ENCODE peak calls at places on chromosomes 4 and X, in seven cellular contexts. E, S, D, H, K, R and M are unnamed samples.

GRCh38 chr4:74624351-74625151 is 169.8 kb downstream of the BTC start:
- DNase-seq in E (peak), H (no peak), K (no peak), S (no peak), D (no peak), R (no peak), M (no peak)

GRCh38 chrX:7054219-7055206 is 93.0 kb upstream of the STS start:
- DNase-seq in S (no peak), E (no peak), K (no peak), R (no peak), H (no peak), D (no peak), M (no peak)

GRCh38 chr4:101156619-101157310 is 190.6 kb downstream of the PPP3CA start:
- DNase-seq in H (no peak), K (no peak), E (no peak), D (no peak), S (no peak), R (no peak), M (no peak)

GRCh38 chrX:154529206-154529612 is 13.2 kb upstream of the FAM3A start:
- DNase-seq in E (peak), H (no peak), D (no peak), K (no peak), R (no peak), S (no peak), M (no peak)

GRCh38 chr4:119025440-119025839 is 110.2 kb upstream of the MYOZ2 start:
- DNase-seq in H (no peak), R (no peak), E (no peak), K (no peak), D (no peak), S (no peak), M (no peak)

GRCh38 chr4:126698224-126698623 is 934.5 kb upstream of the INTU start:
- DNase-seq in E (no peak), K (no peak), H (no peak), S (no peak), R (no peak), D (no peak), M (no peak)

GRCh38 chr4:158186815-158187214 is 14.0 kb upstream of the GASK1B start:
- DNase-seq in E (no peak), S (no peak), R (no peak), D (no peak), H (no peak), K (no peak), M (no peak)

GRCh38 chrX:70479970-70480659 is 35.5 kb downstream of the DLG3 start:
- DNase-seq in D (no peak), R (no peak), E (no peak), H (no peak), S (no peak), K (no peak), M (no peak)

GRCh38 chr4:73776363-73776762 is 36.0 kb downstream of the CXCL8 start:
- DNase-seq in E (peak), H (no peak), D (no peak), K (no peak), R (peak), S (no peak), M (no peak)

GRCh38 chr4:82692101-82692780 is 106.4 kb downstream of the SCD5 start:
- DNase-seq in E (no peak), D (no peak), R (no peak), K (peak), H (no peak), S (no peak), M (no peak)

GRCh38 chrX:97882306-97882705 is 998.6 kb downstream of the RPA4 start:
- DNase-seq in H (no peak), R (no peak), S (no peak), E (no peak), K (no peak), D (no peak), M (no peak)

GRCh38 chr4:55216871-55217635 is 91.7 kb upstream of the KDR start:
- DNase-seq in K (no peak), R (no peak), D (no peak), H (no peak), E (no peak), S (no peak), M (no peak)

GRCh38 chr4:78644744-78645330 is 93.3 kb downstream of the ANXA3 start:
- DNase-seq in R (peak), D (peak), H (no peak), S (no peak), K (no peak), E (peak), M (no peak)

GRCh38 chrX:115957862-115958490 is 212.6 kb upstream of the AGTR2 start:
- DNase-seq in D (peak), R (no peak), H (no peak), S (no peak), E (peak), K (no peak), M (no peak)

GRCh38 chrX:70973221-70973620 is 42.3 kb upstream of the SLC7A3 start:
- DNase-seq in D (no peak), S (no peak), R (no peak), E (no peak), H (no peak), K (no peak), M (no peak)

GRCh38 chr4:3115637-3116300 is 41.3 kb downstream of the HTT start:
- DNase-seq in E (no peak), K (no peak), D (no peak), H (no peak), R (no peak), S (no peak), M (no peak)

GRCh38 chr4:73730292-73730691 is 10.1 kb upstream of the CXCL8 start:
- DNase-seq in E (no peak), D (no peak), H (no peak), S (no peak), K (no peak), R (no peak), M (no peak)

GRCh38 chrX:153845842-153846241 is 15.5 kb upstream of the PDZD4 start:
- DNase-seq in H (no peak), R (no peak), K (no peak), D (no peak), E (no peak), S (no peak), M (no peak)

DNA sequence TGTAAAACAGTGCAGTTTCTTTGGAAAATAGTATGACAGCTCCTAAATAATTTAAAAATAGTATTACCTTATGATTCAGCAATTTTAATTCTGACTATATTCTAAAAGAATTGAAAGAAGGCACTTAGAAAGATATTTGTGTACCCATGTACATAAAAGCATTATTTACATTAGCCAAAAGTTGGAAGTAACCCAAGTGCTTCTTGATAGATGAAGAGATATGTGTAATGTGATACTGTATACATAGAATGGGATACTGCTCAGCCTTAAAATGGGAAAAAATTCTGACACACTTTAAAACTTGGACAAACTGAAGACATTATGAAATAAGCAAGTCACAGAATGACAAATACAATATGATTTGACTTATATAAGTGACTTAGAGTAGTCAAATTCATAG is 112.2 kb downstream of the IDS start:
- DNase-seq in H (no peak), E (peak), D (no peak), R (no peak), K (no peak), S (no peak), M (no peak)
- TF ChIP-seq TAF1 in H (no peak), E (no peak), D (no peak), R (no peak), K (no peak), S (no peak), M (no peak)

DNA sequence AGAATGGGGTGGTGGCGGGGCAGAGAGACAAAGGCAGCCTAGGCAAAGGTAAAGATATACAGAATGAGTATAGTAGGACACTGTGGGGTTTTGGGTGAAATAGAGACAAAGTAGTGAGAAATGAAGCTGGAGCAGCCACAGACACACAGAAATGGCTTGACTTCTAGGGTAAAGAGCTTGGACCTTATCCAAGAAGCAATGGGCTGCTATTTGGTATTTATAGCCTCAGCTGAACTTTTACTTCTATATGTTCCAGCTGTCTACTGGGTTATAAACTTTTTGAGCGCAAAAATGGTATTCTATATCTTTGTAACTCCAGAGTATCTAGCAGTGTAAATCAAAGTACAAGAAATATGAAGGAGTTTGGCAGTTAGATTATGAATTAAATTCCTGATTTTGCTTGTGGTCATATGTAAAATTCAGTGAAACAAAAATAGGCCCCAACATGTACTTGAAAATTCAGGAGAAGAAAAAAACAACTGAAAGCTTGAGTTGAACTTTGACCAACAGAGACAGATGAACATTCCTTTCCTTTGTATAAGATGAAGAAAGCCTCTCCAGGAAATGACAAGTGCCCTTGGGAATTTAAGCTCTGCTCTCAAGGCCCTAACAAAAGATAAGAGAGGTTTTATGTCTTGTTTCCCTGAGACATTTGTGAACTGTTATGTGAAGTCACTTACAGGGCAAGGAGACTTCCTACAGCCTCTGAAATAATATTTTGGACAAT is 354.1 kb downstream of the CHIC1 start:
- DNase-seq in K (no peak), D (no peak), S (no peak), H (no peak), E (no peak), R (no peak), M (no peak)
- TF ChIP-seq TAF1 in K (no peak), D (no peak), S (no peak), H (no peak), E (no peak), R (no peak), M (no peak)

DNA sequence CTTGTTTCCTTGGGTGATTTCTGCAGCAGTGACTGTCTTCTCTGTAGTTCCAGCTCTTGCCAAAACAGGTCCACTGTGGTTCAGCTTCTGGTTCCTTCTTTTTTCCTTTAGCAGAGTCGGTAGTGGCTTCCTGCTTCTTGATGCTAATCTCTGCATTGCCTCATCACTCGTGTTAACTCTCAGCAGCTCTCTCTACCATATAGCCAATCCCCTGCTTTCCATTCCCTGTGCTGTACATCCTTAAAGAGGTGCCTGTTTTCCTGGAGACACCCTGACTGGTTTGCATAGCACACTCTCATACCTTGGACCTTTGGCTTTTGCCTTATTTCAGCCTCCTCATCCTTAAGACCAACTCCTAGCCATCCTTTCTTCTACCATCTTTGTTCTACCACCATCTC is 191.2 kb upstream of the LNX1 start:
- DNase-seq in S (no peak), K (no peak), R (no peak), H (no peak), D (no peak), E (no peak), M (no peak)
- TF ChIP-seq TAF1 in S (no peak), K (no peak), R (no peak), H (no peak), D (no peak), E (no peak), M (no peak)

GRCh38 chr4:143773998-143774898 is 73.8 kb upstream of the FREM3 start:
- DNase-seq in S (peak), D (peak), H (no peak), E (peak), K (peak), R (peak), M (peak)

GRCh38 chr4:143768007-143768591 is 67.6 kb upstream of the FREM3 start:
- DNase-seq in R (no peak), E (no peak), D (no peak), H (no peak), S (no peak), K (no peak), M (no peak)

DNA sequence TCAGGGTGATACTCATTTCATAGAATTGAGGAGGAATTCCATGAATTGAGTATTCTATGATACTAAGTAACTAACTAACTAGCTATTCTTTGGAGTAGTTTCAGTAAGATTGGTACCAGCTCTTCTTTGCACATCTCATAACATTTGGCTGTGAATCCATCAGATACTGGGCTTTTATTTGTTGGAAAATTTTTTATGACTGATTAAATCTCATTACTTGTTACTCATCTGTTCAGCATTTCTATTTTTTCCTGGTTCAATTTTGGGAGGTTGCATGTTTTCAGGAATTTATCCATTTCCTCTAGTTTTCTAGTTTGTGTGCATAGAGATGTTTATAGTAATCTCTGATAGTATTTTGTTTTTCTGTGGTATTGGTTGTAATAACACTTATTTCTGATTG is 70.8 kb upstream of the FREM3 start:
- DNase-seq in E (no peak), R (no peak), D (no peak), H (no peak), K (no peak), S (no peak), M (no peak)
- TF ChIP-seq TAF1 in E (no peak), R (no peak), D (no peak), H (no peak), K (no peak), S (no peak), M (no peak)

DNA sequence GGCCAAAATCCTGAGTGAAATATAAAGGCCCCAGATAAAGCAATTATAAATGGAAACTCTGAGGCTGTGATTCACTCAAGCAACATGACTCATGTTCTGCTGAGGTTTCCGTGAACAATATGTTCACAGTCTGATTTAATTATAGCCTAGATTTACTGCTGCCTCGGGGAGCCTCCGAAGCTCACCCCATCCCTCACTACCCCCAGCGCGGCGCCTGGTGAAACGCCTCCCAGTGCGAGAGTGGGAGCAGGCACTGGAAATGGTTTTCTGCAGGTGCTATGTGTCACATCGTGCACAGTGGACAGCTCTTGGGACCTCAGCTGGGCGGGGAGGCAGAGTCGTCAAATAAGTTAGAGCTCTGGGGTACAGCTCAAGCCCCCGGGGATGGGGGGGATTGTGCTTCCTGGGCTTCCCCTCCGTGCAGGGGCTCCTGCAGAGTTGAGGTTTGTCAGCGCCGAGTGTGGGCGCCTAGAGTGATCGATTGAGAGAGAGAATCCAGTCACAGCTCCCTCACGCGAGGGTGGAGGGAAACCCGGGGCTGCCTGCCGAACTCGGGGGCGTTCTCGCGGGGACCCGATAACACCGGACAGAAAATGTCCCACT is 110.6 kb downstream of the PHKA2 start:
- DNase-seq in H (no peak), E (no peak), S (no peak), R (no peak), D (peak), K (no peak), M (no peak)
- TF ChIP-seq TAF1 in H (no peak), E (no peak), S (no peak), R (no peak), D (no peak), K (no peak), M (no peak)

DNA sequence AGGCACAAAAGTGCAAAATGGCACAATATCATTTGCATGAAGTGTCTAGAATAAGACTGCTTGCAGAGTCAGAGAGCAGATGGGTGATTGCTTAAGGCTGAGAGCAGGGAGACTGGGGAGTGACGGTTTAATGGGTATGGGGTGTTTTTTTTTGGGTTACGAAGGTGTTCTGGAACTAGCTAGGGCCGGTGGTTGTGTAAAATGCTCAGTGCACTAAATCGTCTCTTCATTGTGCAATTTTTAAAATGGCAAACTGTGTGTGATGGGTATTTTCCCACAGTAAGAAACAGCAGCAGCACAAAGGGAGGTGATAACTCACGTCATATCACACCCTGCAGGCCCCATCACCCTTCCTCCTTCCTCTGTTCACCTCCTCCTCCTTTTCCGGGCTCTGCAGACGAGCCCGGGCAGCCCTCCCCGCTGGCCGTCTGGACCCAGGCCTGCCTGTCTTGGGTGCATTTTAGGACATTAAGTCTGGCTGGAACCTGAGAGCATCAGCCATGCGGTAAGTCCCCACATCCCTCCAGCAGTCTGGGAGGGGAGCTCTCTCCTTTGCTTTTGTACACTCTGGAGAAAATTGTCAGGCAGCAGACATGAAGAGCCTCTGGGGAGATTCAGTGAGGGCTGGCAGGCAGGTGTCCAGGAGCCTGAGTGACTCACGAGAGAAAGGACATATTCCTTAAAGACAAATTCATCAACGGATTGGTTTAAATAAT is 42.7 kb downstream of the ASMT start:
- DNase-seq in S (peak), E (no peak), D (no peak), H (no peak), R (no peak), K (no peak), M (no peak)
- TF ChIP-seq TAF1 in S (peak), E (no peak), D (no peak), H (peak), R (no peak), K (no peak), M (no peak)